ENCODE peak calls at places on chromosomes 3 and 15, in four cellular contexts. O, D, W and T are unnamed samples.

GRCh38 chr3:187858086-187858485 is 112.8 kb upstream of the BCL6 start:
- DNase-seq in O (no peak), D (peak; percentile 14), W (no peak), T (no peak)

GRCh38 chr3:183401678-183402077 is 26.7 kb downstream of the MCF2L2 start:
- DNase-seq in O (no peak), D (no peak), W (no peak), T (no peak)

GRCh38 chr3:126773783-126774182 is 69.7 kb downstream of the CHCHD6 start:
- DNase-seq in O (no peak), D (no peak), W (no peak), T (no peak)

GRCh38 chr3:149393355-149394165 is 16.1 kb upstream of the TM4SF1 start:
- DNase-seq in O (peak; percentile 71), D (peak; percentile 59), W (peak; percentile 69), T (peak; percentile 71)

GRCh38 chr15:100253640-100254039 is 88.1 kb downstream of the ADAMTS17 start:
- DNase-seq in O (no peak), D (no peak), W (no peak), T (no peak)

GRCh38 chr3:40042752-40043443 is 233.5 kb downstream of the MYRIP start:
- DNase-seq in O (no peak), D (peak; percentile 32), W (no peak), T (peak; percentile 30)

GRCh38 chr3:99172736-99173657 is 271.5 kb upstream of the DCBLD2 start:
- DNase-seq in O (peak; percentile 42), D (peak; percentile 56), W (peak; percentile 74), T (peak; percentile 71)

GRCh38 chr15:52093539-52094502 is 18.8 kb downstream of the BCL2L10 start:
- DNase-seq in O (no peak), D (peak; percentile 93), W (no peak), T (peak; percentile 96)

GRCh38 chr3:97719156-97719821 is 45.3 kb upstream of the ARL6 start:
- DNase-seq in O (peak; percentile 63), D (peak; percentile 37), W (peak; percentile 54), T (peak; percentile 39)

GRCh38 chr3:58250093-58250707 is 12.6 kb downstream of the ABHD6 start:
- DNase-seq in O (no peak), D (no peak), W (no peak), T (no peak)
- TF ChIP-seq CTCF in O (no peak), D (no peak), W (no peak), T (no peak)

DNA sequence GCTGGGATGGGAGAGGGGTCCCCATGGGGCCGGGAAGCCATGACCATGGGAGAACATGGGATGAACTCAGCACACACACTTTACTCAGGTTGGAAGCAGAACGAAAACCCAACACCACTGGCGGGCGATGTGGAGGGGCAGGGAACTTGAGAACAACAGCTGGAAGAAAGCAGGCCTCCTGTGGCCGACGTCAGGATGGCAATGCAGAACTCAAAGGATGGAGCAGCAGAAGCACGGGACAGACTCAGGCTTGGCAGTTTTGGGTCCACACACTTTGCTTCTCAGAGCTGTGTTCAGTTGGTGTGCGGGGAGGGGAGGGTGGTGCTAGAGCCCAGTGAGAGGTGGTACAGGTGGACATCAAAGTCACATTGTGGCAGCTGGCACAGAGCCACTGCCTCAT is 80.7 kb downstream of the SEC22A start:
- DNase-seq in O (no peak), D (no peak), W (peak; percentile 36), T (no peak)
- TF ChIP-seq CTCF in O (no peak), D (no peak), W (peak; percentile 26), T (no peak)

GRCh38 chr15:66588537-66588936 is 22.7 kb upstream of the LCTL start:
- DNase-seq in O (no peak), D (no peak), W (peak; percentile 74), T (no peak)
- TF ChIP-seq CTCF in O (no peak), D (peak; percentile 15), W (peak; percentile 76), T (peak; percentile 44)

GRCh38 chr3:13047296-13048165 is 25.7 kb downstream of the IQSEC1 start:
- DNase-seq in O (no peak), D (no peak), W (no peak), T (no peak)
- TF ChIP-seq CTCF in O (no peak), D (no peak), W (peak; percentile 38), T (peak; percentile 41)

GRCh38 chr3:58237238-58237939 is at the start of gene ABHD6:
- DNase-seq in O (peak; percentile 82), D (peak; percentile 45), W (peak; percentile 76), T (peak; percentile 55)
- TF ChIP-seq CTCF in O (no peak), D (no peak), W (peak; percentile 34), T (no peak)

GRCh38 chr3:52385157-52385556 is 59.7 kb downstream of the SEMA3G start:
- DNase-seq in O (no peak), D (peak; percentile 12), W (peak; percentile 93), T (peak; percentile 43)

GRCh38 chr3:52391096-52391495 is 53.8 kb downstream of the SEMA3G start:
- DNase-seq in O (no peak), D (no peak), W (no peak), T (no peak)

GRCh38 chr3:52388933-52389332 is 56.0 kb downstream of the SEMA3G start:
- DNase-seq in O (no peak), D (no peak), W (no peak), T (no peak)

GRCh38 chr3:52387481-52387880 is 57.4 kb downstream of the SEMA3G start:
- DNase-seq in O (no peak), D (no peak), W (no peak), T (no peak)

DNA sequence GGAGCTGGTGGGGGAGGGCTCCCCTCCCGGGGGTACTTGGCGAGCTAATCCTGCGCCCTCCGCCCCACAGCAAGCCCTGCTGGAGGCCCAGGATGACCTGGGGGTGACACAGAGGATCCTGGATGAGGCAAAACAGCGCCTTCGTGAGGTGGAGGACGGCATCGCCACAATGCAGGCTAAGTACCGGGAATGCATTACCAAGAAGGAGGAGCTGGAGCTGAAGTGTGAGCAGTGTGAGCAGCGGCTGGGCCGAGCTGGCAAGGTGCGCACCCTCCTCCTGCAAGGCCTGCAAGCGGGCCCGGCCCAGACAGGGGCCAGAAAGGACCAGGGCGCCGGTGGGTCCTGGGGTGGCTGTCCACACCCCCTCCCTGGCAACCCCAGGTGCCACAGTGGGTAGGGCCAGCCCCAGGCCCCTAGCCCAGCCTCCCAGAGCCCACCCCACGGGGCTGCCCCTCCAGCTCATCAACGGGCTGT is 56.5 kb downstream of the SEMA3G start:
- DNase-seq in O (no peak), D (no peak), W (peak; percentile 82), T (no peak)
- TF ChIP-seq CTCF in O (no peak), D (no peak), W (peak; percentile 66), T (peak; percentile 26)

GRCh38 chr3:138440596-138440995 is 6.2 kb downstream of the ESYT3 start:
- DNase-seq in O (no peak), D (peak; percentile 35), W (no peak), T (peak; percentile 67)

GRCh38 chr3:138437281-138437680 is 2.9 kb downstream of the ESYT3 start:
- DNase-seq in O (no peak), D (no peak), W (peak; percentile 32), T (no peak)

GRCh38 chr3:138439646-138440045 is 5.2 kb downstream of the ESYT3 start:
- DNase-seq in O (no peak), D (no peak), W (no peak), T (peak; percentile 30)

GRCh38 chr3:138440137-138440536 is 5.7 kb downstream of the ESYT3 start:
- DNase-seq in O (no peak), D (peak; percentile 50), W (no peak), T (peak; percentile 9)

DNA sequence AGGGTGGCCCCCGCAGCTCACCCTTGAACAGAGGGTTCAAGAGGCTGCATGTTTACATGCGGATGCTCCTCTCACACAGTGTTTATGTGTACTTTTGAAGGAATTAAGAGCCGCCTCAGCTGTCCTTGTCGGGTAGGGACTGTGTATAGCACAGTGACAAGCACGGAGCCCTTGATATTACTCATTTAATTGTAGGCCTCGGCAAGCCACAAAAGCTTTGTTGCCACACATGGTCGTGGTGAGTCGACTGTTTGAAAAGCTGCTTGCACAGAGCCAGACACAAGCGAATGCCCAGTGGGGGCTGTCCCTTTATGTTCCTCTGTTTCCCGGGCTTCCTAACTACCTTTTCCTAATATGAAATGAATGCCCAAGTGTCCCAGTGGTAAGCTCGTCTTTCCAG is 4.5 kb downstream of the ESYT3 start:
- DNase-seq in O (no peak), D (no peak), W (peak; percentile 22), T (no peak)
- TF ChIP-seq CTCF in O (no peak), D (no peak), W (no peak), T (no peak)

GRCh38 chr3:12707425-12707824 is 43.5 kb upstream of the RAF1 start:
- DNase-seq in O (no peak), D (peak; percentile 13), W (no peak), T (no peak)

GRCh38 chr3:12709334-12709733 is 45.4 kb upstream of the RAF1 start:
- DNase-seq in O (no peak), D (no peak), W (no peak), T (no peak)

GRCh38 chr3:12706504-12707253 is 42.8 kb upstream of the RAF1 start:
- DNase-seq in O (peak; percentile 69), D (peak; percentile 65), W (peak; percentile 90), T (peak; percentile 79)

GRCh38 chr3:12710062-12710461 is 46.1 kb upstream of the RAF1 start:
- DNase-seq in O (no peak), D (no peak), W (no peak), T (no peak)

DNA sequence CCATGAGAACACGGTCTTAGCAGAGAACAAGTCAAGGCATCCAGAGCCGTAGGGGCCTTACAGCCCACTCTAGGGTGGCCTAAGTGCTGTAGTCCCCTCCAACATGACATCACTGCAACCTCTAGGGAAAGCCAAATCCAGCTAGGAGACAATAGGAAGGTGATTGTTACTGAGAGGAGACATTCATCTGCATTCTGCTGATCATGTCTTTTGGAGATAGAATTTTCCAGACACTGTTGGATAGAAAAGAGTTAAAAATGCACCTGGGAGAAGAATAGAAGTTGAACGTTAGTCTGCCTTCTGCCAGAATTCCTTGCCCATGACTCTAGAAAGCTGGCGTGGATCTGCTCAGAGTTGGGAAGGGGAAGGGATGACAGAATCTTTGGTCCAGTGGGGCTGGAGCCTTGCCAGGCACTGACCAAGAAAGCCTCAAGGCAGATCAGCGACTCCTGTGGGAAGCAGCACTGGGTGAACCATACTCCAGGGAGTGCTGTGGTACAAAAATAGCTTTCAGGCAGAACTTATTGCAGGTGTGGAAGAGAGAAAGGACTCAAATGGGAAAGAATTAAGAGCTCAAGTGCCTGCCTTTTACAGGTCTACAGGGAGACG is 44.8 kb upstream of the RAF1 start:
- DNase-seq in O (no peak), D (peak; percentile 94), W (no peak), T (peak; percentile 94)
- TF ChIP-seq CTCF in O (no peak), D (peak; percentile 21), W (no peak), T (peak; percentile 65)

DNA sequence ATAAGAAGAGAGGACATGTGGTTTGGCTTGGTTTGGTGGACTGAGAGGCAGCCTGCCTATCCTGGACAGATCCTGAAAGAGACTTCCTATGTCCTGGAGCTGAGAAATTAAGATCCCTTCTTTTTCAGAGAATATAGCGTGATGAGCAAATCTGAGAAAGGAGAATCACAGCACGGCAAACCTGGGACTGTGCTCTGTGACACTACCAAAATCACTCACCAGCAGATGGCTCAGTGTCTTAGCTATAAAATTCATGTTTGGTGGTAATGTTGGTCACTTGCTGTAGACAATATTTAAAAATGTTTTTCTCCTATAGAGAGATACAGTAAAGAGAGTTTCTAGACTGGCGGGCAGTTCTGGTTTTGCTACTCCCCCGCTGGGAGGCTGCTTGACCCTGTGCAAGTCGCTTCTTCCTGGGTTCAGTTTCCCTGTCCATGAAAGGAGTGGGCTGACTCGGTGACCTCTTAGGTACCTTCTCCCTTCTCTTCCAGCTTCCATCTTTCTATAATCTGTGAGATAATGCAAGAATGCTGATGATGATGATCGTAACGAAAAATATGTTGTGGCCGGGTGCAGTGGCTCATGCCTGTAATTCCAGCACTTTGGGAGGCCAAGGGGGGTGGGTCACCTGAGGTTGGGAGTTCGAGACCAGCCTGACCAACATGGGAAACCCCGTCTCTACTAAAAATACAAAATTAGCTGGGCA is 7.6 kb upstream of the HES1 start:
- DNase-seq in O (no peak), D (peak; percentile 36), W (no peak), T (no peak)
- TF ChIP-seq CTCF in O (no peak), D (no peak), W (no peak), T (peak; percentile 31)